ENCODE peak calls at places on chromosomes 4 and X, in six cellular contexts. One of them, this sample, is unnamed.

GRCh38 chr4:17762705-17763104 is 18.7 kb downstream of the FAM184B start:
- DNase-seq in Kasumi-1: no peak
- DNase-seq in stimulated activated CD8-positive, alpha-beta memory T cell treated with anti-CD3 and anti-CD28 coated beads, Interleukin-15, amount 100 ng/mL, for 24 hours: no peak
- DNase-seq in epithelial cell of prostate: peak; percentile 41
- DNase-seq in left ventricle myocardium superior: no peak
- DNase-seq in AG10803: peak; percentile 25
- DNase-seq in this sample: peak; percentile 43

GRCh38 chr4:56272003-56272402 is 115.3 kb downstream of the AASDH start:
- DNase-seq in Kasumi-1: no peak
- DNase-seq in stimulated activated CD8-positive, alpha-beta memory T cell treated with anti-CD3 and anti-CD28 coated beads, Interleukin-15, amount 100 ng/mL, for 24 hours: no peak
- DNase-seq in epithelial cell of prostate: no peak
- DNase-seq in left ventricle myocardium superior: no peak
- DNase-seq in AG10803: no peak
- DNase-seq in this sample: no peak

GRCh38 chr4:94488667-94489066 is 36.9 kb downstream of the PDLIM5 start:
- DNase-seq in Kasumi-1: no peak
- DNase-seq in stimulated activated CD8-positive, alpha-beta memory T cell treated with anti-CD3 and anti-CD28 coated beads, Interleukin-15, amount 100 ng/mL, for 24 hours: no peak
- DNase-seq in epithelial cell of prostate: peak; percentile 88
- DNase-seq in left ventricle myocardium superior: no peak
- DNase-seq in AG10803: peak; percentile 25
- DNase-seq in this sample: no peak

GRCh38 chr4:55184600-55185523 is 59.5 kb upstream of the KDR start:
- DNase-seq in Kasumi-1: peak; percentile 50
- DNase-seq in stimulated activated CD8-positive, alpha-beta memory T cell treated with anti-CD3 and anti-CD28 coated beads, Interleukin-15, amount 100 ng/mL, for 24 hours: no peak
- DNase-seq in epithelial cell of prostate: peak; percentile 56
- DNase-seq in left ventricle myocardium superior: peak; percentile 41
- DNase-seq in AG10803: peak; percentile 73
- DNase-seq in this sample: peak; percentile 61

GRCh38 chrX:120269379-120270035 is 18.9 kb downstream of the ZBTB33 start:
- DNase-seq in Kasumi-1: no peak
- DNase-seq in stimulated activated CD8-positive, alpha-beta memory T cell treated with anti-CD3 and anti-CD28 coated beads, Interleukin-15, amount 100 ng/mL, for 24 hours: no peak
- DNase-seq in epithelial cell of prostate: peak; percentile 14
- DNase-seq in left ventricle myocardium superior: no peak
- DNase-seq in AG10803: peak; percentile 1
- DNase-seq in this sample: peak; percentile 2

GRCh38 chr4:169438057-169438480 is 167.3 kb upstream of the SH3RF1 start:
- DNase-seq in Kasumi-1: no peak
- DNase-seq in stimulated activated CD8-positive, alpha-beta memory T cell treated with anti-CD3 and anti-CD28 coated beads, Interleukin-15, amount 100 ng/mL, for 24 hours: no peak
- DNase-seq in epithelial cell of prostate: no peak
- DNase-seq in left ventricle myocardium superior: no peak
- DNase-seq in AG10803: no peak
- DNase-seq in this sample: peak; percentile 65

GRCh38 chr4:165522049-165522448 is 143.2 kb downstream of the CPE start:
- DNase-seq in Kasumi-1: peak; percentile 28
- DNase-seq in stimulated activated CD8-positive, alpha-beta memory T cell treated with anti-CD3 and anti-CD28 coated beads, Interleukin-15, amount 100 ng/mL, for 24 hours: no peak
- DNase-seq in epithelial cell of prostate: no peak
- DNase-seq in left ventricle myocardium superior: no peak
- DNase-seq in AG10803: no peak
- DNase-seq in this sample: no peak

GRCh38 chrX:125150231-125150630 is 169.4 kb upstream of the TEX13C start:
- DNase-seq in Kasumi-1: no peak
- DNase-seq in stimulated activated CD8-positive, alpha-beta memory T cell treated with anti-CD3 and anti-CD28 coated beads, Interleukin-15, amount 100 ng/mL, for 24 hours: no peak
- DNase-seq in epithelial cell of prostate: no peak
- DNase-seq in left ventricle myocardium superior: no peak
- DNase-seq in AG10803: no peak
- DNase-seq in this sample: no peak

GRCh38 chr4:68375667-68376559 is 26.0 kb upstream of the YTHDC1 start:
- DNase-seq in Kasumi-1: peak; percentile 89
- DNase-seq in stimulated activated CD8-positive, alpha-beta memory T cell treated with anti-CD3 and anti-CD28 coated beads, Interleukin-15, amount 100 ng/mL, for 24 hours: no peak
- DNase-seq in epithelial cell of prostate: peak; percentile 31
- DNase-seq in left ventricle myocardium superior: no peak
- DNase-seq in AG10803: peak; percentile 72
- DNase-seq in this sample: peak; percentile 65

GRCh38 chrX:100928660-100929613 is at the start of gene XKRX:
- DNase-seq in Kasumi-1: no peak
- DNase-seq in stimulated activated CD8-positive, alpha-beta memory T cell treated with anti-CD3 and anti-CD28 coated beads, Interleukin-15, amount 100 ng/mL, for 24 hours: no peak
- DNase-seq in epithelial cell of prostate: no peak
- DNase-seq in left ventricle myocardium superior: peak; percentile 38
- DNase-seq in AG10803: no peak
- DNase-seq in this sample: peak; percentile 52

GRCh38 chrX:23317799-23318724 is 16.6 kb upstream of the PTCHD1 start:
- DNase-seq in Kasumi-1: peak; percentile 23
- DNase-seq in stimulated activated CD8-positive, alpha-beta memory T cell treated with anti-CD3 and anti-CD28 coated beads, Interleukin-15, amount 100 ng/mL, for 24 hours: no peak
- DNase-seq in epithelial cell of prostate: no peak
- DNase-seq in left ventricle myocardium superior: peak; percentile 36
- DNase-seq in AG10803: peak; percentile 20
- DNase-seq in this sample: peak; percentile 43

GRCh38 chr4:172245493-172245892 is 432.3 kb downstream of the GALNTL6 start:
- DNase-seq in Kasumi-1: no peak
- DNase-seq in stimulated activated CD8-positive, alpha-beta memory T cell treated with anti-CD3 and anti-CD28 coated beads, Interleukin-15, amount 100 ng/mL, for 24 hours: no peak
- DNase-seq in epithelial cell of prostate: no peak
- DNase-seq in left ventricle myocardium superior: no peak
- DNase-seq in AG10803: no peak
- DNase-seq in this sample: no peak

GRCh38 chrX:21193196-21193595 is 181.0 kb upstream of the CNKSR2 start:
- DNase-seq in Kasumi-1: no peak
- DNase-seq in stimulated activated CD8-positive, alpha-beta memory T cell treated with anti-CD3 and anti-CD28 coated beads, Interleukin-15, amount 100 ng/mL, for 24 hours: no peak
- DNase-seq in epithelial cell of prostate: no peak
- DNase-seq in left ventricle myocardium superior: no peak
- DNase-seq in AG10803: no peak
- DNase-seq in this sample: no peak

GRCh38 chr4:174217273-174218126 is 66.0 kb downstream of the FBXO8 start:
- DNase-seq in Kasumi-1: no peak
- DNase-seq in stimulated activated CD8-positive, alpha-beta memory T cell treated with anti-CD3 and anti-CD28 coated beads, Interleukin-15, amount 100 ng/mL, for 24 hours: no peak
- DNase-seq in epithelial cell of prostate: no peak
- DNase-seq in left ventricle myocardium superior: peak; percentile 78
- DNase-seq in AG10803: peak; percentile 65
- DNase-seq in this sample: no peak

GRCh38 chr4:121183359-121183758 is 19.2 kb upstream of the TNIP3 start:
- DNase-seq in Kasumi-1: no peak
- DNase-seq in stimulated activated CD8-positive, alpha-beta memory T cell treated with anti-CD3 and anti-CD28 coated beads, Interleukin-15, amount 100 ng/mL, for 24 hours: no peak
- DNase-seq in epithelial cell of prostate: no peak
- DNase-seq in left ventricle myocardium superior: no peak
- DNase-seq in AG10803: no peak
- DNase-seq in this sample: no peak

GRCh38 chr4:1746265-1746691 is 25.0 kb downstream of the TACC3 start:
- DNase-seq in Kasumi-1: peak; percentile 54
- DNase-seq in stimulated activated CD8-positive, alpha-beta memory T cell treated with anti-CD3 and anti-CD28 coated beads, Interleukin-15, amount 100 ng/mL, for 24 hours: peak; percentile 75
- DNase-seq in epithelial cell of prostate: no peak
- DNase-seq in left ventricle myocardium superior: peak; percentile 84
- DNase-seq in AG10803: peak; percentile 53
- DNase-seq in this sample: peak; percentile 88

GRCh38 chr4:133537882-133538281 is 388.8 kb downstream of the PCDH10 start:
- DNase-seq in Kasumi-1: no peak
- DNase-seq in stimulated activated CD8-positive, alpha-beta memory T cell treated with anti-CD3 and anti-CD28 coated beads, Interleukin-15, amount 100 ng/mL, for 24 hours: no peak
- DNase-seq in epithelial cell of prostate: no peak
- DNase-seq in left ventricle myocardium superior: no peak
- DNase-seq in AG10803: no peak
- DNase-seq in this sample: no peak

This sample was measured in GM12865.